ENCODE peak calls at places on chromosome 11, in four cellular contexts. A, H, X and U are unnamed samples.

GRCh38 chr11:11588243-11588642 is 33.6 kb downstream of the GALNT18 start:
- DNase-seq in A (no peak), H (no peak), X (no peak), U (no peak)

GRCh38 chr11:35275808-35276170 is 136.8 kb downstream of the CD44 start:
- DNase-seq in A (no peak), H (no peak), X (no peak), U (no peak)

GRCh38 chr11:68503281-68503687 is 42.7 kb downstream of the PPP6R3 start:
- DNase-seq in A (no peak), H (peak), X (no peak), U (peak)

GRCh38 chr11:58392741-58393140 is 13.9 kb downstream of the OR5B3 start:
- DNase-seq in A (no peak), H (no peak), X (no peak), U (no peak)

GRCh38 chr11:112613051-112613972 is 347.9 kb upstream of the NCAM1 start:
- DNase-seq in A (no peak), H (peak), X (no peak), U (peak)

GRCh38 chr11:5367461-5368074 is 16.0 kb upstream of the OR51M1 start:
- DNase-seq in A (no peak), H (peak), X (no peak), U (peak)

GRCh38 chr11:65053826-65054503 is 4.4 kb downstream of the NAALADL1 start:
- DNase-seq in A (no peak), H (no peak), X (no peak), U (no peak)

GRCh38 chr11:67407700-67408163 is 3.8 kb downstream of the TBC1D10C start:
- DNase-seq in A (no peak), H (no peak), X (no peak), U (no peak)

GRCh38 chr11:69521461-69521860 is 40.0 kb downstream of the LINC01488 start:
- DNase-seq in A (no peak), H (no peak), X (no peak), U (no peak)

GRCh38 chr11:85762226-85762625 is 48.7 kb downstream of the SYTL2 start:
- DNase-seq in A (no peak), H (no peak), X (no peak), U (no peak)

GRCh38 chr11:57597971-57598830 is 716 bp downstream of the SERPING1 start:
- DNase-seq in A (peak), H (peak), X (peak), U (peak)

GRCh38 chr11:128493570-128493965 is 93.8 kb downstream of the ETS1 start:
- DNase-seq in A (no peak), H (no peak), X (no peak), U (no peak)

GRCh38 chr11:91981995-91982394 is 242.6 kb upstream of the FAT3 start:
- DNase-seq in A (peak), H (peak), X (no peak), U (peak)

GRCh38 chr11:22624742-22625447 is 728 bp downstream of the FANCF start:
- DNase-seq in A (peak), H (peak), X (peak), U (peak)
- TF ChIP-seq CTCF in A (peak), H (peak), X (peak), U (peak)

GRCh38 chr11:117862019-117862725 is 14.3 kb downstream of the FXYD6 start:
- DNase-seq in A (peak), H (no peak), X (no peak), U (no peak)
- H3K4me3 ChIP-seq in A (peak), H (no peak), X (no peak), U (no peak)

DNA sequence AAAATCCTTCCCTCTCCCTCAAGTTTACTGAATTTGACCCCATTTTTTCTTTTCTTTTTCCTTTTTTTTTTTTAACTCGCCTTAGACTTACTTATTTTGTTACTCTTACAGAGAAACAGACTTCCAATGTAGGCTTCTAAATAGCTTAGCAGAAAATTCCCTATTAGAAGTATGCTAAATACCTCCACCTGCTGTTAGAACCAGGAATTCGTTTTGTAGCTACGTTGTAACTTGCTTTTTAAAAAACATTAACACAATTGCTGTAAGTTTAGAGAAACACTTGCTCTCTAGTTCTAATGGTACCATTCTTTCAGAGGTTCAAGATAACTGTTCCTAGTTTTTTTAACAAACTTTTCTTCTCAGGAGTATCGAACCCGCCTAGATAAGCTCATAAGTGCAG is 324.2 kb downstream of the DCDC1 start:
- DNase-seq in A (no peak), H (peak), X (no peak), U (peak)
- TF ChIP-seq CTCF in A (no peak), H (peak), X (no peak), U (peak)

GRCh38 chr11:131694526-131695424 is 324.4 kb downstream of the NTM start:
- DNase-seq in A (peak), H (peak), X (peak), U (peak)
- H3K4me3 ChIP-seq in A (no peak), H (no peak), X (peak), U (peak)